ENCODE peak calls at places on chromosome 20, in five cellular contexts. K is hepatocyte, D is DND-41, S is GM23338, Y is OCI-LY7. N is an unnamed sample. For H3K79me2, the result is how much of the 10 kb centered on the place peaks cover.

GRCh38 chr20:40442181-40442963 is 246.7 kb downstream of the MAFB start:
- DNase-seq in S (peak), K (no peak), D (no peak), Y (no peak), N (no peak)

GRCh38 chr20:14896569-14896968 is 559.2 kb upstream of the FLRT3 start:
- DNase-seq in S (no peak), K (no peak), D (no peak), Y (no peak), N (no peak)

GRCh38 chr20:53866787-53867740 is 203.3 kb downstream of the BCAS1 start:
- DNase-seq in D (no peak), Y (peak), K (no peak), S (peak), N (no peak)

GRCh38 chr20:10984294-10984693 is 310.5 kb upstream of the JAG1 start:
- DNase-seq in D (no peak), K (no peak), S (no peak), Y (no peak), N (no peak)

GRCh38 chr20:5657190-5657872 is 92.9 kb upstream of the SHLD1 start:
- DNase-seq in K (peak), S (no peak), D (no peak), Y (no peak), N (peak)

GRCh38 chr20:4957939-4958362 is 43.4 kb downstream of the SLC23A2 start:
- DNase-seq in K (no peak), D (no peak), Y (no peak), S (no peak), N (peak)

GRCh38 chr20:5674176-5674660 is 76.0 kb upstream of the SHLD1 start:
- DNase-seq in Y (peak), S (no peak), K (no peak), D (no peak), N (peak)

GRCh38 chr20:25212242-25212641 is 16.7 kb downstream of the ENTPD6 start:
- DNase-seq in S (no peak), K (no peak), D (no peak), Y (no peak), N (no peak)

GRCh38 chr20:41537865-41538264 is 80.3 kb downstream of the CHD6 start:
- DNase-seq in Y (no peak), S (no peak), K (no peak), D (no peak), N (no peak)

GRCh38 chr20:38894091-38894847 is 31.9 kb upstream of the FAM83D start:
- DNase-seq in Y (no peak), K (no peak), S (peak), D (no peak), N (no peak)

GRCh38 chr20:59992531-59992930 is 34.3 kb downstream of the CDH26 start:
- DNase-seq in D (no peak), K (no peak), S (no peak), Y (no peak), N (no peak)

GRCh38 chr20:13703265-13703664 is 64.5 kb upstream of the TASP1 start:
- DNase-seq in Y (no peak), D (no peak), K (no peak), S (peak), N (no peak)
- TF ChIP-seq CTCF in Y (no peak), D (peak), K (no peak), S (peak), N (no peak)

GRCh38 chr20:23362392-23363256 is 642 bp downstream of the GZF1 start:
- DNase-seq in K (peak), S (peak), D (peak), Y (peak), N (peak)
- H3K79me2 ChIP-seq in K (half or more), S (under half), D (half or more), Y (under half), N (half or more)

GRCh38 chr20:63344151-63344470 is 17.0 kb downstream of the CHRNA4 start:
- DNase-seq in K (no peak), D (no peak), Y (no peak), S (no peak), N (no peak)
- TF ChIP-seq CTCF in K (no peak), D (no peak), Y (no peak), S (no peak), N (no peak)

GRCh38 chr20:47552996-47553395 is 51.3 kb downstream of the NCOA3 start:
- DNase-seq in S (no peak), K (no peak), Y (no peak), D (no peak), N (no peak)

GRCh38 chr20:47551841-47552240 is 50.2 kb downstream of the NCOA3 start:
- DNase-seq in Y (peak), D (no peak), K (no peak), S (peak), N (no peak)

GRCh38 chr20:47549671-47550070 is 48.0 kb downstream of the NCOA3 start:
- DNase-seq in D (no peak), S (no peak), K (no peak), Y (no peak), N (no peak)

GRCh38 chr20:47547034-47547387 is 45.3 kb downstream of the NCOA3 start:
- DNase-seq in K (no peak), S (no peak), Y (no peak), D (no peak), N (no peak)

DNA sequence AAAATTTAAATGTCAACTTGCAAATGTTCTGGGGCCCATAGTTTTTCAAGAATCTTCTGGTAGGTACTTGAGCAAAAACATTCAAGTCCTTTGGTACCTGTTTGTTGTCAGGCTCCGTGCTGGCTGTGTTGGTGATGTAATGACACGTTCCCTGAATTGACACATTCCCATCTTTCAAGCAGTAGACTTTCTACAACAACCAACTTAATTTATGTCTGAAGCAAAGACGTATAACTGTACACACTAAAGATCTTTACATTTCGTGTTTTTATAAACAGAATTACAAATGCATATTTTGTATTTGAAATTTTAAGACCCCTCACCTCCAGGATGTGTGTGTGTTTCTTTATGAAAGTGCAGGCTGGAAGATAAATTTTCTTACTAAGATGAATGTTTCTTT is 49.6 kb downstream of the NCOA3 start:
- DNase-seq in S (no peak), Y (no peak), K (no peak), D (no peak), N (no peak)
- H3K79me2 ChIP-seq in S (half or more), Y (half or more), K (half or more), D (under half), N (half or more)

GRCh38 chr20:62027698-62028321 is 37.9 kb downstream of the TAF4 start:
- DNase-seq in Y (no peak), S (no peak), D (no peak), K (no peak), N (no peak)

GRCh38 chr20:62030357-62030756 is 35.3 kb downstream of the TAF4 start:
- DNase-seq in K (no peak), S (no peak), Y (no peak), D (no peak), N (no peak)

GRCh38 chr20:62028384-62028783 is 37.3 kb downstream of the TAF4 start:
- DNase-seq in Y (no peak), D (no peak), S (no peak), K (no peak), N (no peak)

GRCh38 chr20:62029951-62030350 is 35.7 kb downstream of the TAF4 start:
- DNase-seq in S (no peak), K (no peak), D (no peak), Y (no peak), N (no peak)

DNA sequence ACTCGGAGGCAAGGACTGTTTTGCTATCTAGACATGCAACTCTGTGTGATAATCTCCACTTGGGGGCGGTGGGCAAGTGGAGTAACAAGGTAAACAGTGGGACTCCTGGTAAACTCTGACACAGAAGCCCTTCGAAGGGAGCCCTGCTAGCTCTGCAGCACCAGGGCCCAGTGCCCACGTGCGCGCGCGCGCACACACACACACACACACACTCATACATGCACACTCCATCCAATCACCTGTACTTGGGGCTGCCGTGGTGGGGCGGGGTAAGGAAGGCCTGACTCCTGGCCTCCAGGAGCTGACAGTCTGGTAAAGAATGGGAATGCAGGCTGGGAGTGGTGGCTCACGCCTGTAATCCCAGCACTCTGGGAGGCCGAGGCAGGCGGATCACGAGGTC is 36.4 kb downstream of the TAF4 start:
- DNase-seq in D (no peak), Y (no peak), K (no peak), S (no peak), N (no peak)
- TF ChIP-seq CTCF in D (no peak), Y (no peak), K (no peak), S (peak), N (no peak)